ENCODE peak calls at places on chromosomes 5 and 9, in five cellular contexts. R is heart left ventricle, U is body of pancreas, J is DND-41, Q is neuronal stem cell. Y is an unnamed sample. For H3K4me1 and H3K9me3, the result is how much of the 10 kb centered on the place peaks cover.

GRCh38 chr9:116985636-116986414 is 298.7 kb downstream of the TRIM32 start:
- DNase-seq in R (no peak), U (no peak), J (no peak), Q (no peak), Y (no peak)

GRCh38 chr9:1837453-1838084 is 177.6 kb upstream of the SMARCA2 start:
- DNase-seq in R (no peak), U (peak), J (peak), Q (peak), Y (no peak)

GRCh38 chr9:110126986-110127864 is 80.7 kb downstream of the C9orf152 start:
- DNase-seq in R (peak), U (peak), J (no peak), Q (no peak), Y (no peak)

GRCh38 chr9:114307323-114308250 is 15.3 kb upstream of the ORM1 start:
- DNase-seq in R (no peak), U (no peak), J (no peak), Q (no peak), Y (no peak)

GRCh38 chr5:44691811-44692210 is 116.9 kb upstream of the MRPS30 start:
- DNase-seq in R (no peak), U (no peak), J (no peak), Q (no peak), Y (no peak)

GRCh38 chr5:78327761-78328510 is 32.5 kb upstream of the SCAMP1 start:
- DNase-seq in R (no peak), U (peak), J (no peak), Q (no peak), Y (no peak)

GRCh38 chr9:94112716-94113465 is 28.6 kb downstream of the PTPDC1 start:
- DNase-seq in R (no peak), U (no peak), J (no peak), Q (no peak), Y (no peak)

GRCh38 chr9:132114102-132114707 is 34.5 kb upstream of the MED27 start:
- DNase-seq in R (peak), U (peak), J (peak), Q (peak), Y (peak)

GRCh38 chr9:105187781-105188180 is 56.7 kb upstream of the SLC44A1 start:
- DNase-seq in R (no peak), U (no peak), J (no peak), Q (no peak), Y (no peak)

GRCh38 chr9:115694014-115694413 is 459.6 kb upstream of the PAPPA start:
- DNase-seq in R (no peak), U (peak), J (no peak), Q (peak), Y (no peak)

GRCh38 chr9:137382444-137382727 is 40.6 kb downstream of the EXD3 start:
- DNase-seq in R (peak), U (no peak), J (no peak), Q (no peak), Y (no peak)

GRCh38 chr9:130451509-130452388 is 7.0 kb downstream of the ASS1 start:
- DNase-seq in R (peak), U (peak), J (peak), Q (no peak), Y (no peak)

GRCh38 chr9:81687521-81688261 is 1.7 kb downstream of the TLE1 start:
- DNase-seq in R (peak), U (peak), J (no peak), Q (peak), Y (no peak)

GRCh38 chr5:180210961-180211760 is 2.1 kb upstream of the RASGEF1C start:
- DNase-seq in R (no peak), U (no peak), J (no peak), Q (no peak), Y (no peak)

GRCh38 chr5:124057161-124057814 is 545.3 kb downstream of the CSNK1G3 start:
- DNase-seq in R (no peak), U (peak), J (no peak), Q (no peak), Y (no peak)

GRCh38 chr5:17620627-17621026 is 10.4 kb downstream of the TAF11L12 start:
- DNase-seq in R (no peak), U (no peak), J (no peak), Q (no peak), Y (no peak)

GRCh38 chr5:138138949-138139775 is at the start of gene NME5:
- DNase-seq in R (peak), U (peak), J (no peak), Q (peak), Y (no peak)

GRCh38 chr5:74275204-74275992 is 365.1 kb downstream of the ENC1 start:
- DNase-seq in R (no peak), U (no peak), J (no peak), Q (no peak), Y (no peak)

GRCh38 chr9:74025402-74025894 is 471.7 kb upstream of the RORB start:
- DNase-seq in R (no peak), U (no peak), J (no peak), Q (no peak), Y (no peak)

GRCh38 chr9:128702445-128702948 is at the start of gene PKN3:
- DNase-seq in R (peak), U (peak), J (peak), Q (peak), Y (peak)

GRCh38 chr5:3886521-3887461 is 291.2 kb downstream of the IRX1 start:
- DNase-seq in R (no peak), U (no peak), J (peak), Q (no peak), Y (no peak)

GRCh38 chr5:131064669-131065371 is 100.2 kb downstream of the HINT1 start:
- DNase-seq in R (no peak), U (no peak), J (no peak), Q (no peak), Y (no peak)

GRCh38 chr5:131068893-131069643 is 96.0 kb downstream of the HINT1 start:
- DNase-seq in R (no peak), U (no peak), J (peak), Q (no peak), Y (peak)

DNA sequence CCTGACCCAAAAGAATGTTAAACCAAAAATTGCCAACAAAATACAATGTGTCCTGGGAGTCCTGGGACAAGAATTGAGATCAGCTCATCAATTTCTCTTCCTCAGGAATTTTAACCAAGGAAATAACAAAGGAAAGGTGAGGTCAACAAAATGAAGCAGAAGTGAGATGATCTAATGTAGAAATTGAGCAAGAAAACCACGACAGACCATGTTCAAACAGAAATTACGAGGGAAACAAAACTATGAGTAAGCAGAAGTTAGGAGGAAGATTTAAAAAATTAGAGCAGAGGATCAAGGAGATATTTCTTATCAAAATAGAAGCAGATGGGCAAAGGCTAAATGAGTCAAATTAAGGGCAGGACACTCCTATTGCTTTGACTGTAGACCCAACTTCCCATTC is 97.5 kb downstream of the HINT1 start:
- DNase-seq in R (no peak), U (no peak), J (no peak), Q (no peak), Y (no peak)
- H3K4me1 ChIP-seq in R (under half), U (under half), J (under half), Q (under half), Y (under half)

GRCh38 chr5:84861306-84861705 is 476.6 kb upstream of the EDIL3 start:
- DNase-seq in R (no peak), U (no peak), J (no peak), Q (no peak), Y (no peak)
- H3K4me3 ChIP-seq in R (no peak), U (no peak), J (no peak), Q (no peak), Y (no peak)

DNA sequence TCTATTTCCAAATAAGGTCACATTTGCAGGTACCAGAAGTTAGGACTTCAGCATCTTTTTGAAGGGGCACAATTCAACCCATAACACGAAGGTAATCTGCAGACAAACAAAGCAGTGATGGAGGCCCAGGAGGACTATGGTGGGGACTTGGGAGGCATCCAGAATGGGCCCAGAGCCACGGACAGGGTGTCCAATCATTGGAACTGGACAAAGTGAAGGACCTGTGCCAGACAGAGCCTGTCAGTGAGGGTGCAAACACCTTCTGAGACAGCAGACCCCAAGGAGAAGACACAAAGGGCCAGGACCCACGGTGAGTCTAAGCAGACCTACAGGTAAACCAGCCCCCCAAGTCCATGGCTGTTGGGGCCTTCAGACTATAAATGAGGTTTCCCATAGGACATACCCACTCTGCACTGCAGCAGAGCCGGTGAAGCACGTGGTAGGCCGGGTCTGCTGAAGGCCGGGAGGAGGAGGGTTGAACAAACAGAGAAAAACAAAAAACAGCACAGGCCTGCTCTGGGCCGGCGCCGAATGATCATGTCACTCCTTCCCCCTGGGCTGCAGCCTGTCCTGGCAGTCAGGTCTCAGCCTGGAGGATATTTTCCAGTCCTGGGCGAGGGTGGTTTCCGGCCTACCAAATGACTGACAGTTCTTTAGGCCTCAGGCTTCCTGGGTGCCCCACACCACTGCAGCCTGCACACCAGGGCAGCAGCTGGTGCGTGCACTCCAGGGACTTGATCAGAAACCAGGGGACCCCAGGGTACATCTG is 84.4 kb downstream of the COL23A1 start:
- DNase-seq in R (no peak), U (no peak), J (no peak), Q (no peak), Y (no peak)
- H3K9me3 ChIP-seq in R (under half), U (under half), J (under half), Q (under half), Y (under half)

DNA sequence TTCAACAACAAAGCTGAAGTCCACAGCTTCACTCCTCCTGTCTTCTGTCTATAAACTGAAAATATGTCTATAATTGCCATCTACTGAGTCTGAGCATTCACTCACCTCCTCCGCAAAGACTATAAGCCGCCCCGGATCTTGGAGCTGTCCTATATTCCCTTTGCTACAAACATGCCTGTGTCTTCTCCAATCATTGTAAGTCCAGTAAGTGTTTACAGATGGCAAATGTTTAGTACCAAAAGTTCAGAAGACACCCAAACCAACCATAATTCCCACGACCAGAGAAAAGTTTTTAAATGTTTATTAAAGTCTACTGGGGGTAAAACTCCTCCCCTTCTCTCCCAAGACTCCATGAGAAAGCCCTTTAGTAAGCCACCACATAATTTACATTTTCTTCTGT is 80.9 kb downstream of the EBF1 start:
- DNase-seq in R (no peak), U (no peak), J (no peak), Q (no peak), Y (no peak)
- H3K4me1 ChIP-seq in R (under half), U (under half), J (under half), Q (under half), Y (under half)

Y was measured in CD4-positive, CD25-positive, alpha-beta regulatory T cell.